ENCODE peak calls at places on chromosomes 13 and 19, in five cellular contexts. E is non-pigmented ciliary epithelial cell, F is HepG2, C is nephron progenitor cell, V is RPMI8226. X is an unnamed sample.

GRCh38 chr19:55526216-55527196 is 10.4 kb downstream of the SBK2 start:
- DNase-seq in E (no peak), F (peak), C (peak), V (peak), X (no peak)

GRCh38 chr13:83350569-83350968 is 531.7 kb downstream of the SLITRK1 start:
- DNase-seq in E (peak), F (no peak), C (no peak), V (no peak), X (no peak)

GRCh38 chr19:13366529-13367143 is 139.6 kb downstream of the CACNA1A start:
- DNase-seq in E (no peak), F (no peak), C (peak), V (peak), X (peak)

GRCh38 chr19:288911-289310 is 2.3 kb downstream of the PLPP2 start:
- DNase-seq in E (no peak), F (no peak), C (no peak), V (no peak), X (no peak)

GRCh38 chr13:96925869-96926628 is 68.2 kb downstream of the OXGR1 start:
- DNase-seq in E (no peak), F (peak), C (no peak), V (no peak), X (no peak)

GRCh38 chr19:57648336-57649003 is 15.5 kb downstream of the ZNF211 start:
- DNase-seq in E (no peak), F (no peak), C (no peak), V (peak), X (no peak)

GRCh38 chr19:18470153-18470552 is 32.2 kb upstream of the ISYNA1 start:
- DNase-seq in E (no peak), F (peak), C (peak), V (no peak), X (no peak)

GRCh38 chr19:55188620-55189019 is 8.5 kb upstream of the SYT5 start:
- DNase-seq in E (no peak), F (no peak), C (no peak), V (no peak), X (no peak)

GRCh38 chr19:33796164-33797100 is at the start of gene KCTD15:
- DNase-seq in E (no peak), F (no peak), C (peak), V (peak), X (no peak)

GRCh38 chr13:35881360-35881759 is 249.8 kb downstream of the DCLK1 start:
- DNase-seq in E (no peak), F (no peak), C (no peak), V (no peak), X (no peak)

GRCh38 chr19:48495391-48495790 is 16.2 kb downstream of the LMTK3 start:
- DNase-seq in E (no peak), F (no peak), C (no peak), V (no peak), X (no peak)

GRCh38 chr13:44293908-44294735 is 79.5 kb upstream of the SERP2 start:
- DNase-seq in E (no peak), F (no peak), C (no peak), V (no peak), X (no peak)

GRCh38 chr19:46494936-46495788 is 505 bp downstream of the PNMA8B start:
- DNase-seq in E (no peak), F (no peak), C (peak), V (no peak), X (no peak)

GRCh38 chr13:25468330-25469178 is 96.8 kb downstream of the ATP8A2 start:
- DNase-seq in E (no peak), F (no peak), C (peak), V (no peak), X (no peak)

GRCh38 chr13:74134777-74135305 is 637 bp upstream of the KLF12 start:
- DNase-seq in E (no peak), F (no peak), C (peak), V (peak), X (peak)

GRCh38 chr19:29326351-29326750 is 113.4 kb upstream of the UQCRFS1 start:
- DNase-seq in E (no peak), F (no peak), C (no peak), V (no peak), X (no peak)

GRCh38 chr13:27830010-27830409 is 37.7 kb downstream of the GSX1 start:
- DNase-seq in E (no peak), F (no peak), C (peak), V (peak), X (peak)

GRCh38 chr13:64154514-64154913 is 2738.9 kb upstream of the PCDH20 start:
- DNase-seq in E (no peak), F (no peak), C (no peak), V (no peak), X (no peak)

GRCh38 chr19:13887529-13887928 is 10.6 kb downstream of the NANOS3 start:
- DNase-seq in E (no peak), F (no peak), C (no peak), V (no peak), X (no peak)

GRCh38 chr13:62678039-62678438 is 1262.4 kb upstream of the PCDH20 start:
- DNase-seq in E (no peak), F (no peak), C (no peak), V (no peak), X (peak)

GRCh38 chr19:19410553-19411550 is 5.4 kb downstream of the GATAD2A start:
- DNase-seq in E (no peak), F (no peak), C (no peak), V (no peak), X (no peak)

GRCh38 chr13:29676535-29676934 is 81.0 kb upstream of the SLC7A1 start:
- DNase-seq in E (no peak), F (no peak), C (no peak), V (no peak), X (no peak)

GRCh38 chr19:18393836-18394235 is 3.6 kb downstream of the LRRC25 start:
- DNase-seq in E (no peak), F (no peak), C (no peak), V (no peak), X (no peak)

GRCh38 chr13:114017028-114017630 is 43.3 kb upstream of the C13orf46 start:
- DNase-seq in E (no peak), F (no peak), C (no peak), V (no peak), X (no peak)

GRCh38 chr19:21519488-21519887 is 14.1 kb downstream of the ZNF429 start:
- DNase-seq in E (no peak), F (no peak), C (no peak), V (peak), X (no peak)

GRCh38 chr13:114153485-114154080 is 21.2 kb upstream of the RASA3 start:
- DNase-seq in E (no peak), F (no peak), C (no peak), V (no peak), X (no peak)

GRCh38 chr13:20174656-20175405 is 14.0 kb upstream of the GJA3 start:
- DNase-seq in E (peak), F (peak), C (no peak), V (peak), X (peak)

GRCh38 chr13:51370116-51370515 is 30.6 kb downstream of the SERPINE3 start:
- DNase-seq in E (peak), F (no peak), C (no peak), V (no peak), X (no peak)

GRCh38 chr19:48881741-48882657 is 9.8 kb downstream of the PPP1R15A start:
- DNase-seq in E (no peak), F (no peak), C (no peak), V (no peak), X (peak)

GRCh38 chr13:30870049-30870884 is 35.8 kb upstream of the MEDAG start:
- DNase-seq in E (peak), F (no peak), C (peak), V (peak), X (peak)